ENCODE peak calls at places on chromosomes 16 and 17, in nine cellular contexts. V, U, T, H, F, G, J, K and P are unnamed samples. For H3K4me1, the result is how much of the 10 kb centered on the place peaks cover.

GRCh38 chr17:43543771-43544575 is 2.2 kb downstream of the ETV4 start:
- DNase-seq in H (no peak), K (no peak), F (no peak), T (peak), J (no peak), U (no peak), G (no peak), V (no peak), P (peak)

GRCh38 chr16:53378138-53378537 is 56.1 kb upstream of the RBL2 start:
- DNase-seq in G (no peak), K (no peak), V (no peak), U (no peak), H (no peak), J (no peak), T (no peak), F (no peak), P (no peak)

GRCh38 chr16:50195756-50196155 is 42.6 kb downstream of the TENT4B start:
- DNase-seq in F (no peak), H (no peak), T (no peak), J (no peak), V (no peak), U (no peak), K (no peak), G (no peak), P (no peak)

GRCh38 chr17:78359216-78359935 is 501 bp downstream of the SOCS3 start:
- DNase-seq in U (peak), V (no peak), H (no peak), J (peak), F (no peak), K (no peak), T (no peak), G (peak), P (peak)

GRCh38 chr16:24879684-24880083 is 33.9 kb downstream of the SLC5A11 start:
- DNase-seq in T (no peak), V (no peak), G (no peak), U (no peak), F (no peak), K (no peak), H (no peak), J (no peak), P (no peak)

GRCh38 chr16:7074715-7075114 is 257.9 kb upstream of the RBFOX1 start:
- DNase-seq in G (no peak), F (no peak), T (no peak), U (no peak), J (no peak), K (no peak), H (no peak), V (no peak), P (no peak)

GRCh38 chr17:39069114-39069756 is 82.2 kb downstream of the PLXDC1 start:
- DNase-seq in G (peak), V (no peak), J (peak), T (peak), H (no peak), U (no peak), F (no peak), K (no peak), P (no peak)

GRCh38 chr16:68732741-68733399 is 4.2 kb upstream of the CDH1 start:
- DNase-seq in V (no peak), H (no peak), T (no peak), J (no peak), G (no peak), U (no peak), F (no peak), K (no peak), P (no peak)

GRCh38 chr17:2952174-2952845 is 111.1 kb downstream of the OR1D5 start:
- DNase-seq in J (no peak), G (no peak), T (peak), U (no peak), V (no peak), K (peak), F (no peak), H (peak), P (no peak)

GRCh38 chr17:42052478-42052877 is 2.1 kb upstream of the C17orf113 start:
- DNase-seq in K (no peak), H (no peak), G (no peak), U (no peak), J (no peak), F (no peak), V (no peak), T (no peak), P (no peak)

GRCh38 chr16:57092786-57093301 is 461 bp downstream of the CPNE2 start:
- DNase-seq in H (no peak), F (no peak), K (peak), V (no peak), U (peak), T (no peak), J (peak), G (peak), P (peak)

GRCh38 chr17:19973146-19973545 is 4.5 kb downstream of the AKAP10 start:
- DNase-seq in G (no peak), K (no peak), T (no peak), J (no peak), F (no peak), U (no peak), V (no peak), H (no peak), P (no peak)
- H3K4me1 ChIP-seq in G (under half), K (under half), T (under half), J (under half), F (under half), U (under half), V (under half), H (under half), P (under half)

GRCh38 chr17:81907219-81908145 is 3.7 kb downstream of the PCYT2 start:
- DNase-seq in V (no peak), J (no peak), H (no peak), G (no peak), F (no peak), U (peak), T (no peak), K (no peak), P (no peak)

GRCh38 chr17:81905993-81906392 is 4.0 kb downstream of the NPB start:
- DNase-seq in J (no peak), K (no peak), T (no peak), U (peak), H (no peak), F (no peak), V (no peak), G (no peak), P (no peak)

GRCh38 chr17:81904600-81905423 is 2.8 kb downstream of the NPB start:
- DNase-seq in K (no peak), J (no peak), H (no peak), G (no peak), T (no peak), F (no peak), U (peak), V (no peak), P (no peak)

GRCh38 chr17:81905424-81905875 is 3.4 kb downstream of the NPB start:
- DNase-seq in F (no peak), U (peak), V (no peak), G (no peak), K (no peak), T (no peak), H (no peak), J (no peak), P (no peak)

GRCh38 chr17:81906476-81907218 is 4.6 kb downstream of the PCYT2 start:
- DNase-seq in G (no peak), T (no peak), J (no peak), V (no peak), H (no peak), U (no peak), K (no peak), F (no peak), P (no peak)
- TF ChIP-seq CTCF in G (no peak), T (peak), J (no peak), V (no peak), H (no peak), U (no peak), K (no peak), F (peak), P (no peak)

GRCh38 chr16:31118223-31119155 is 1.0 kb downstream of the KAT8 start:
- DNase-seq in F (no peak), U (no peak), K (no peak), G (no peak), J (no peak), T (no peak), H (no peak), V (no peak), P (no peak)
- TF ChIP-seq POLR2A in F (no peak), U (no peak), K (no peak), G (no peak), J (no peak), T (no peak), H (no peak), V (no peak), P (no peak)

GRCh38 chr16:89448656-89449055 is 41.7 kb downstream of the ANKRD11 start:
- DNase-seq in H (no peak), J (no peak), F (no peak), T (no peak), U (peak), G (no peak), K (peak), V (no peak), P (peak)
- H3K4me1 ChIP-seq in H (under half), J (half or more), F (under half), T (half or more), U (half or more), G (under half), K (half or more), V (under half), P (half or more)

DNA sequence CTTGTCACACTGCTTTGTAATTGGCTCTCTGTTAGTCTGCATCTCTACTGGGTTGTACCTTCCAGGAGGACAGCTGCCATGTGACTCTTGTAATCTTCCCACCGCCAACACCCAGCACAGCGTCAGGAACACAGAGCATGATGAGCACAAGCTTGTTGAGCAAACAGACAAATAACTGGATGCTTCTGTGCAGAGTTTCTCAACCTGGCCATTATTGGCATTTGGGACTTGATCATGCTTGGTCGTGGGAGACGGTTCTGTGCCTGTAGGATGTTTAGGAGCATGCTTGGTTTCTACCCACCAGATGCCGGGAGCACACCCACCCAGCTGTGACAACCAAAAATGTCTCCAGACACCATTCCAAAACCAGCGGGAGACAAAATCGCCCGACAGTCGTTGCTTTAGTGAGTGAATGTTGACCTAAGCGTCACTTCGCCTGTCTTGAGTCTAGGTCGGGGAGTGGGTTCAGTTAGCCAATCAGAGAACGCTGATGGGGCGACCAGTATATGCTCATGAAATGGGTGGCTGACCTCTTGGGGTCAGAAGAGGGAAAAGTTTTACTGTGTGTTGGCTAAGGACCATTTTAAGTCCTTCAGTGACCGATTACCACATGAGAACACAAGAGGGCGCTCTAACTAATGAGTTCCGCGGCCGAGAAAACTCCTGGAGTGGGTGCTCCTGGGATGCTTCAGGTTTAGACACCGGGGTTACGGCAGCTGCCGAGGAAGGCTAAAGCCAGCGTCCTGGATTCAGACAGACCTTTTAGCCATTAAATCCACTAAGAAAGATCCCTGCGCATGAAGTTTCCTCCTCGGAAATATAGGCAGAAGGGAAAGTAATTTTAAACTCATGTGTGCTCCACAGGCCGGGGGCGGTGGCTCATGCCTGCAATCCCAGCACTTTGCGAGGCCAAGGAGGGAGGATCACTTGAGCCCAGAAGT is 57.8 kb upstream of the TEX2 start:
- DNase-seq in K (peak), T (peak), V (peak), F (peak), U (peak), J (peak), H (no peak), G (peak), P (peak)
- TF ChIP-seq CTCF in K (peak), T (peak), V (peak), F (peak), U (peak), J (peak), H (peak), G (peak), P (peak)

DNA sequence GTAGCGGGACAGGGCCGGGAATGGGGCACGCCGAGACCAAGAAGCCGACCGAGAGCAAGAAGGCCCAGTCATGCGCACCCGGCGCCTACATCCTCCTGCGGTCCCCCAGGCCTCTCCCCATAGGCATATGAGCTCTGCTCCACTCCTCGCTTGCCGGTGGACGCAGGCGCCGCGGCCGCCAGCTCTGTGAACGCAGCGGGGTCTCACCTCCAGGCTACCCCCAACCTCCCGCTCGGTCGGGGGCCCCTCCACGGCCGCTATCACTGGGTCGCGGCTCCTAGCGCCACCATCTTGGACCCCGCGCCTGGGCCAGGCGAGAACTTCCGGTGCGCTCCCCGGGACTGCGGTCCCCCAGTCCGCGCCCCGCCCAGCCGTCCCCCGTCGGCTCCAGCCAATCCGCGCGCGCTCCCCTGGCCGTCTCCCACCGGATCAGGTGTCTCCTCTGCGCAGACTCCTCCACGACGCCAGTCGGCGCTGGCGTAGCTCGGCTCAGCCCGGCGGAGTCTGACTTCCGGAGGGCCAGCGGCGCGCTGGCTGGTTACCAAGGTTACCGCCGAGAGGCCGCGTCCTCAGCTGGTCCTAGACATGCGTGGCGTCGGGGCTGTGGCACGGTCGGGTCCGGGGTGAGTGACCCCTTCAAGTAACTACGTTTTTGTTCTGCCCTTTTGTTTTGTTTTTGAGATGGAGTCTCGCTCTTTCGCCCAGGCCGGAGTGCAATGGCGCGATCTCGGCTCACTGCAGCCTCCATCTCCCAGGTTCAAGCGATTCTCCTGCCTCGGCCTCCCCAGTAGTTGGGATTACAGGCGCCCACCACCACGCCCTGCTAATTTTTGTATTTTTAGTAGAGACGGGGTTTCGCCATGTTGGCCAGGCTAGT is at the start of gene ZNF594:
- DNase-seq in G (peak), V (peak), F (peak), H (peak), U (peak), K (peak), T (peak), J (peak), P (peak)
- TF ChIP-seq POLR2A in G (peak), V (peak), F (no peak), H (peak), U (no peak), K (no peak), T (peak), J (no peak), P (peak)